ENCODE peak calls at places on chromosomes 4 and X, in seven cellular contexts. A is tibial artery, B is right lobe of liver, O is psoas muscle, F is endodermal cell, Y is OCI-LY7, M is K562. P is an unnamed sample.

GRCh38 chr4:22179124-22179874 is 230.7 kb upstream of the KCNIP4 start:
- DNase-seq in A (no peak), B (no peak), O (no peak), F (no peak), Y (no peak), M (no peak), P (no peak)

GRCh38 chr4:175971393-175972179 is 94.1 kb upstream of the WDR17 start:
- DNase-seq in A (no peak), B (no peak), O (no peak), F (no peak), Y (no peak), M (no peak), P (no peak)

GRCh38 chr4:163344147-163345050 is 707 bp downstream of the NPY5R start:
- DNase-seq in A (peak; percentile 70), B (peak; percentile 19), O (peak; percentile 49), F (peak; percentile 82), Y (no peak), M (no peak), P (peak; percentile 47)

GRCh38 chr4:48853604-48854394 is 22.9 kb downstream of the OCIAD1 start:
- DNase-seq in A (no peak), B (no peak), O (no peak), F (no peak), Y (no peak), M (no peak), P (no peak)

GRCh38 chr4:159127745-159128518 is 25.1 kb downstream of the RAPGEF2 start:
- DNase-seq in A (no peak), B (no peak), O (no peak), F (no peak), Y (no peak), M (no peak), P (no peak)

GRCh38 chr4:70739496-70740337 is 18.0 kb downstream of the RUFY3 start:
- DNase-seq in A (no peak), B (no peak), O (no peak), F (no peak), Y (no peak), M (no peak), P (no peak)

GRCh38 chr4:145909331-145909730 is 29.3 kb downstream of the ZNF827 start:
- DNase-seq in A (no peak), B (no peak), O (peak; percentile 82), F (peak; percentile 95), Y (peak; percentile 17), M (peak; percentile 55), P (peak; percentile 85)

GRCh38 chrX:155767101-155767878 is 113.9 kb upstream of the VAMP7 start:
- DNase-seq in A (peak; percentile 74), B (peak; percentile 10), O (peak; percentile 52), F (peak; percentile 83), Y (no peak), M (peak; percentile 49), P (peak; percentile 61)

GRCh38 chr4:141020801-141021261 is 112.4 kb downstream of the RNF150 start:
- DNase-seq in A (no peak), B (no peak), O (no peak), F (no peak), Y (no peak), M (no peak), P (no peak)

GRCh38 chr4:39514888-39515401 is 12.3 kb downstream of the UGDH start:
- DNase-seq in A (no peak), B (peak; percentile 58), O (no peak), F (no peak), Y (no peak), M (no peak), P (peak; percentile 65)

GRCh38 chrX:46251755-46252154 is 293.5 kb downstream of the ZNF674 start:
- DNase-seq in A (no peak), B (no peak), O (no peak), F (no peak), Y (no peak), M (no peak), P (no peak)

GRCh38 chrX:1398431-1399340 is 6.8 kb upstream of the SLC25A6 start:
- DNase-seq in A (peak; percentile 59), B (no peak), O (peak; percentile 46), F (no peak), Y (no peak), M (no peak), P (peak; percentile 44)

GRCh38 chr4:181418491-181418890 is 824.7 kb upstream of the TENM3 start:
- DNase-seq in A (no peak), B (no peak), O (no peak), F (no peak), Y (no peak), M (no peak), P (no peak)

GRCh38 chrX:10854594-10854993 is 234.2 kb upstream of the MID1 start:
- DNase-seq in A (no peak), B (no peak), O (no peak), F (no peak), Y (no peak), M (no peak), P (no peak)

GRCh38 chr4:73919691-73920090 is 50.5 kb downstream of the CXCL1 start:
- DNase-seq in A (no peak), B (no peak), O (no peak), F (no peak), Y (no peak), M (no peak), P (no peak)

GRCh38 chr4:13529130-13529919 is 15.0 kb downstream of the NKX3-2 start:
- DNase-seq in A (no peak), B (no peak), O (no peak), F (peak; percentile 47), Y (no peak), M (no peak), P (no peak)

GRCh38 chr4:13526658-13527057 is 17.6 kb downstream of the NKX3-2 start:
- DNase-seq in A (no peak), B (no peak), O (no peak), F (no peak), Y (no peak), M (no peak), P (no peak)

GRCh38 chr4:13527192-13527982 is 16.9 kb downstream of the NKX3-2 start:
- DNase-seq in A (no peak), B (no peak), O (no peak), F (peak; percentile 51), Y (no peak), M (no peak), P (no peak)

GRCh38 chr4:13528823-13529129 is 15.5 kb downstream of the NKX3-2 start:
- DNase-seq in A (no peak), B (no peak), O (no peak), F (no peak), Y (no peak), M (no peak), P (no peak)

GRCh38 chr4:13527983-13528822 is 16.1 kb downstream of the NKX3-2 start:
- DNase-seq in A (no peak), B (no peak), O (no peak), F (no peak), Y (peak; percentile 66), M (no peak), P (no peak)
- H3K4me3 ChIP-seq in A (no peak overlapping the region), B (no peak overlapping the region), O (no peak overlapping the region), F (no peak overlapping the region), Y (peak overlapping the region; percentile 36), M (no peak overlapping the region), P (no peak overlapping the region)

GRCh38 chrX:3576886-3577516 is 136.4 kb downstream of the PRKX start:
- DNase-seq in A (no peak), B (no peak), O (no peak), F (no peak), Y (no peak), M (no peak), P (no peak)

GRCh38 chrX:3582421-3582820 is 131.0 kb downstream of the PRKX start:
- DNase-seq in A (no peak), B (no peak), O (no peak), F (no peak), Y (no peak), M (no peak), P (no peak)

GRCh38 chrX:3581609-3582108 is 131.8 kb downstream of the PRKX start:
- DNase-seq in A (no peak), B (no peak), O (no peak), F (no peak), Y (no peak), M (no peak), P (no peak)

DNA sequence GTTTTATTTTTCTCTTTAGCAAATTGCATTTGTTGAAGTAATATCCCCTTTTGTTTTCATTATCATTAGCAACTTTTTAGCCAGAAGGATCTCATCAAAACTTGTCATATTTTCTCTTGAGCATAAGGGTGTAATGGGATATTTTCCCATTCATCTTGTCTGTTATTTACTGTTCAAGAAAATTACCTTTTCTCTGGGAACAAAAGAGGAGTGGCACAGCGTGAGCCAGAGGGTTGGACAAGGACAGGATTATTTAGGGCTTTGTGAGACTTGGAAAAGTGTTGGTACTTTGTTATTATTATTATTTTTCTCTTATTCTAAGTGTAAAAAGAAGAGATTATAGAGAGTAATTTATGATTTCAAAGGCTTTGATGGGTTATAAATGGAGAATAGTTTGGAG is 135.9 kb downstream of the PRKX start:
- DNase-seq in A (no peak), B (no peak), O (no peak), F (no peak), Y (no peak), M (no peak), P (no peak)
- H3K4me1 ChIP-seq in A (no peaks in the 10 kb centered on the region), B (no peaks in the 10 kb centered on the region), O (no peaks in the 10 kb centered on the region), F (no peaks in the 10 kb centered on the region), Y (no peaks in the 10 kb centered on the region), M (no peaks in the 10 kb centered on the region), P (no peaks in the 10 kb centered on the region)

DNA sequence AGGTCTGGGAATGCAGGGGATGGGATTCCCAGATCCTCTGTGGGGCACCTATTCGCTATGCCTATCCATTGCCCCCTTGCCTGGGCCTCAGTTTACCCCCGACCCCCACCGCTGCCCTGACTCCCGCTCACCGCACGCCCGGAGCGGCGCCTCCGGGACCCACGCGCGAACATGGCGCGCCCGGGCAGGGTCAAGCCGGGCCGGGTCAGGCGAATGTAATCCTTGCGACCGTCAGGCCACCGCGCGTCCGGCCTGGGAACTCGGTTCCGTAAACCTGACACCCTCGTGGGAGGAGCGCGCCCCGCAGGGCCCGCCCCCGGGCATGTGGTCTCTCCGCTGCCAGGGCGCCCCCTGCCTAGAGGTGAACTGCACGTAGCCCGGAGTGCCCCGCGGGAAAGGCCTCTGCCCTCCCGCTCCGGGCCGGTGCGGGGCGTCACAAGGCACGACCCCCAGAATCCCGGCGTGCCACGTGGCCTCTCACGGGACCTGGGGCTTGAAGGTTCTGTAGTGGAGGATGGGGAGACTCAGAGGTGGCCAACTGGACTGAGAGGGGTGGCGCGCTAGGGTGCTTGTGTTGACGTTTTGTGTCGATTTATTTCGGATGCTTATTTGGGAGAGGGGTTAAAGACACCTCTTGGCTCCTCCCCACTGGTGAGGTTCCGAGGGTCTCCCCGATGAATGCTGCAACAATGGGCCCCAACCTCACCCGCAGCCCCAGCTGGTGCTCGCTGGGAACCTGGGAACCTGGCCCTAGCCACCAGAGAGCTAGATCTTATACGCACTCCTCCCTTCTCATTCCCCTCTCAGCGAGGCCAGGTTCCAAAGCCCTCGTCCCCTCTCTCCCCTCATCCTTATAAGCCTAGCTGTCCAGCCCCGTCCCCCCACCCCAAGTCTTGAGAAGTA is at the start of gene PRICKLE3:
- DNase-seq in A (peak; percentile 92), B (peak; percentile 91), O (peak; percentile 91), F (peak; percentile 93), Y (peak; percentile 87), M (peak; percentile 74), P (peak; percentile 89)
- TF ChIP-seq CTCF in A (no peak), B (peak; percentile 41), O (peak; percentile 33), F (peak; percentile 65), Y (peak; percentile 72), M (peak; percentile 57), P (no peak)

DNA sequence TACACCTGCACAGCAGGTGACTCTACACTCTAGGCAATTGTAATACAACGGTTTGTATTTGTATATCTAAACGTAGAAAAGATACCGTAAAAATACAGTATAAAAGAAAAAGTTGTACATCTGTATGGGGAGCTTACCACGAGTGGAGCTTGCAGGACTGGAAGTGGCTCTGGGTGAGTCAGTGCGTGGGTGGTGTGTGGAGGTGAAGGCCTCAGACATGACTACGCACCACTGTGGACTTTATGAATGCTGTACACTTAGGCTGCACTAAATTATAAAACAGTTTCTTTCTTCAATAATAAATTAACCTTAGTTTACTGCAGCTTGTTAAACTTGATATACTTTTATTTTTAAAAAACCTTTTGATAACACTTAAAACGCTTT is 85.0 kb upstream of the FAT1 start:
- DNase-seq in A (no peak), B (peak; percentile 43), O (no peak), F (no peak), Y (no peak), M (no peak), P (no peak)
- H3K4me3 ChIP-seq in A (no peak overlapping the region), B (no peak overlapping the region), O (no peak overlapping the region), F (no peak overlapping the region), Y (no peak overlapping the region), M (no peak overlapping the region), P (no peak overlapping the region)

P was measured in mucosa of descending colon.